ENCODE peak calls at places on chromosomes 16 and 17, in eight cellular contexts. One of them, this sample, is unnamed.

GRCh38 chr17:27889711-27890251 is 3.4 kb downstream of the LYRM9 start:
- DNase-seq in left colon: no peak
- DNase-seq in stimulated activated CD8-positive, alpha-beta memory T cell treated with anti-CD3 and anti-CD28 coated beads, Interleukin-4, amount 100 ng/mL, for 24 hours: no peak
- DNase-seq in cerebellar cortex: no peak
- DNase-seq in kidney glomerular epithelial cell: no peak
- DNase-seq in NCI-H2029: no peak
- DNase-seq in SK-MEL-5: no peak
- DNase-seq in activated naive CD8-positive, alpha-beta T cell treated with anti-CD3 and anti-CD28 coated beads for 36 hours: no peak
- DNase-seq in this sample: no peak

GRCh38 chr17:78997231-78997741 is 12.3 kb downstream of the CANT1 start:
- DNase-seq in kidney glomerular epithelial cell: peak
- DNase-seq in activated naive CD8-positive, alpha-beta T cell treated with anti-CD3 and anti-CD28 coated beads for 36 hours: no peak
- DNase-seq in stimulated activated CD8-positive, alpha-beta memory T cell treated with anti-CD3 and anti-CD28 coated beads, Interleukin-4, amount 100 ng/mL, for 24 hours: no peak
- DNase-seq in left colon: peak
- DNase-seq in NCI-H2029: no peak
- DNase-seq in cerebellar cortex: no peak
- DNase-seq in SK-MEL-5: no peak
- DNase-seq in this sample: no peak

GRCh38 chr17:4433515-4434031 is at the start of gene SPNS3:
- DNase-seq in stimulated activated CD8-positive, alpha-beta memory T cell treated with anti-CD3 and anti-CD28 coated beads, Interleukin-4, amount 100 ng/mL, for 24 hours: peak
- DNase-seq in NCI-H2029: no peak
- DNase-seq in left colon: no peak
- DNase-seq in activated naive CD8-positive, alpha-beta T cell treated with anti-CD3 and anti-CD28 coated beads for 36 hours: peak
- DNase-seq in SK-MEL-5: no peak
- DNase-seq in kidney glomerular epithelial cell: no peak
- DNase-seq in cerebellar cortex: peak
- DNase-seq in this sample: no peak

GRCh38 chr17:80348551-80349436 is 66.2 kb upstream of the ENDOV start:
- DNase-seq in left colon: no peak
- DNase-seq in cerebellar cortex: no peak
- DNase-seq in stimulated activated CD8-positive, alpha-beta memory T cell treated with anti-CD3 and anti-CD28 coated beads, Interleukin-4, amount 100 ng/mL, for 24 hours: no peak
- DNase-seq in activated naive CD8-positive, alpha-beta T cell treated with anti-CD3 and anti-CD28 coated beads for 36 hours: no peak
- DNase-seq in SK-MEL-5: no peak
- DNase-seq in kidney glomerular epithelial cell: no peak
- DNase-seq in NCI-H2029: no peak
- DNase-seq in this sample: no peak

GRCh38 chr17:17820457-17821158 is 16.2 kb downstream of the SREBF1 start:
- DNase-seq in activated naive CD8-positive, alpha-beta T cell treated with anti-CD3 and anti-CD28 coated beads for 36 hours: no peak
- DNase-seq in stimulated activated CD8-positive, alpha-beta memory T cell treated with anti-CD3 and anti-CD28 coated beads, Interleukin-4, amount 100 ng/mL, for 24 hours: no peak
- DNase-seq in NCI-H2029: no peak
- DNase-seq in kidney glomerular epithelial cell: no peak
- DNase-seq in left colon: no peak
- DNase-seq in cerebellar cortex: no peak
- DNase-seq in SK-MEL-5: no peak
- DNase-seq in this sample: no peak

GRCh38 chr16:17412221-17412620 is 58.5 kb downstream of the XYLT1 start:
- DNase-seq in NCI-H2029: no peak
- DNase-seq in stimulated activated CD8-positive, alpha-beta memory T cell treated with anti-CD3 and anti-CD28 coated beads, Interleukin-4, amount 100 ng/mL, for 24 hours: no peak
- DNase-seq in activated naive CD8-positive, alpha-beta T cell treated with anti-CD3 and anti-CD28 coated beads for 36 hours: no peak
- DNase-seq in left colon: no peak
- DNase-seq in cerebellar cortex: no peak
- DNase-seq in kidney glomerular epithelial cell: no peak
- DNase-seq in SK-MEL-5: no peak
- DNase-seq in this sample: no peak

GRCh38 chr17:32142857-32143524 is 689 bp downstream of the RHOT1 start:
- DNase-seq in SK-MEL-5: peak
- DNase-seq in NCI-H2029: peak
- DNase-seq in activated naive CD8-positive, alpha-beta T cell treated with anti-CD3 and anti-CD28 coated beads for 36 hours: peak
- DNase-seq in kidney glomerular epithelial cell: peak
- DNase-seq in stimulated activated CD8-positive, alpha-beta memory T cell treated with anti-CD3 and anti-CD28 coated beads, Interleukin-4, amount 100 ng/mL, for 24 hours: no peak
- DNase-seq in cerebellar cortex: peak
- DNase-seq in left colon: peak
- DNase-seq in this sample: no peak

GRCh38 chr17:72489273-72489641 is 368.4 kb downstream of the SOX9 start:
- DNase-seq in SK-MEL-5: no peak
- DNase-seq in activated naive CD8-positive, alpha-beta T cell treated with anti-CD3 and anti-CD28 coated beads for 36 hours: no peak
- DNase-seq in stimulated activated CD8-positive, alpha-beta memory T cell treated with anti-CD3 and anti-CD28 coated beads, Interleukin-4, amount 100 ng/mL, for 24 hours: no peak
- DNase-seq in kidney glomerular epithelial cell: no peak
- DNase-seq in left colon: no peak
- DNase-seq in NCI-H2029: no peak
- DNase-seq in cerebellar cortex: no peak
- DNase-seq in this sample: no peak

GRCh38 chr16:28321700-28322411 is 29.5 kb downstream of the SBK1 start:
- DNase-seq in cerebellar cortex: peak
- DNase-seq in left colon: no peak
- DNase-seq in NCI-H2029: no peak
- DNase-seq in stimulated activated CD8-positive, alpha-beta memory T cell treated with anti-CD3 and anti-CD28 coated beads, Interleukin-4, amount 100 ng/mL, for 24 hours: peak
- DNase-seq in SK-MEL-5: peak
- DNase-seq in activated naive CD8-positive, alpha-beta T cell treated with anti-CD3 and anti-CD28 coated beads for 36 hours: peak
- DNase-seq in kidney glomerular epithelial cell: no peak
- DNase-seq in this sample: no peak

GRCh38 chr17:77649717-77650211 is 308.7 kb upstream of the TNRC6C start:
- DNase-seq in NCI-H2029: no peak
- DNase-seq in left colon: no peak
- DNase-seq in cerebellar cortex: no peak
- DNase-seq in stimulated activated CD8-positive, alpha-beta memory T cell treated with anti-CD3 and anti-CD28 coated beads, Interleukin-4, amount 100 ng/mL, for 24 hours: no peak
- DNase-seq in activated naive CD8-positive, alpha-beta T cell treated with anti-CD3 and anti-CD28 coated beads for 36 hours: no peak
- DNase-seq in kidney glomerular epithelial cell: no peak
- DNase-seq in SK-MEL-5: peak
- DNase-seq in this sample: peak

GRCh38 chr16:1069154-1069553 is 3.4 kb upstream of the SSTR5 start:
- DNase-seq in cerebellar cortex: no peak
- DNase-seq in left colon: no peak
- DNase-seq in SK-MEL-5: peak
- DNase-seq in stimulated activated CD8-positive, alpha-beta memory T cell treated with anti-CD3 and anti-CD28 coated beads, Interleukin-4, amount 100 ng/mL, for 24 hours: no peak
- DNase-seq in activated naive CD8-positive, alpha-beta T cell treated with anti-CD3 and anti-CD28 coated beads for 36 hours: no peak
- DNase-seq in NCI-H2029: no peak
- DNase-seq in kidney glomerular epithelial cell: no peak
- DNase-seq in this sample: no peak

GRCh38 chr17:50148226-50149098 is 2.0 kb downstream of the PPP1R9B start:
- DNase-seq in SK-MEL-5: no peak
- DNase-seq in left colon: peak
- DNase-seq in cerebellar cortex: no peak
- DNase-seq in stimulated activated CD8-positive, alpha-beta memory T cell treated with anti-CD3 and anti-CD28 coated beads, Interleukin-4, amount 100 ng/mL, for 24 hours: peak
- DNase-seq in kidney glomerular epithelial cell: peak
- DNase-seq in activated naive CD8-positive, alpha-beta T cell treated with anti-CD3 and anti-CD28 coated beads for 36 hours: peak
- DNase-seq in NCI-H2029: no peak
- DNase-seq in this sample: no peak

GRCh38 chr16:86578056-86578455 is 293 bp upstream of the FOXL1 start:
- DNase-seq in NCI-H2029: no peak
- DNase-seq in stimulated activated CD8-positive, alpha-beta memory T cell treated with anti-CD3 and anti-CD28 coated beads, Interleukin-4, amount 100 ng/mL, for 24 hours: no peak
- DNase-seq in kidney glomerular epithelial cell: peak
- DNase-seq in SK-MEL-5: no peak
- DNase-seq in left colon: no peak
- DNase-seq in cerebellar cortex: no peak
- DNase-seq in activated naive CD8-positive, alpha-beta T cell treated with anti-CD3 and anti-CD28 coated beads for 36 hours: no peak
- DNase-seq in this sample: no peak

GRCh38 chr16:73232555-73233422 is 184.9 kb upstream of the ZFHX3 start:
- DNase-seq in NCI-H2029: no peak
- DNase-seq in activated naive CD8-positive, alpha-beta T cell treated with anti-CD3 and anti-CD28 coated beads for 36 hours: no peak
- DNase-seq in kidney glomerular epithelial cell: peak
- DNase-seq in cerebellar cortex: peak
- DNase-seq in stimulated activated CD8-positive, alpha-beta memory T cell treated with anti-CD3 and anti-CD28 coated beads, Interleukin-4, amount 100 ng/mL, for 24 hours: no peak
- DNase-seq in SK-MEL-5: peak
- DNase-seq in left colon: no peak
- DNase-seq in this sample: peak

GRCh38 chr16:26976913-26977312 is 89.8 kb upstream of the C16orf82 start:
- DNase-seq in kidney glomerular epithelial cell: no peak
- DNase-seq in left colon: no peak
- DNase-seq in cerebellar cortex: no peak
- DNase-seq in activated naive CD8-positive, alpha-beta T cell treated with anti-CD3 and anti-CD28 coated beads for 36 hours: no peak
- DNase-seq in stimulated activated CD8-positive, alpha-beta memory T cell treated with anti-CD3 and anti-CD28 coated beads, Interleukin-4, amount 100 ng/mL, for 24 hours: no peak
- DNase-seq in NCI-H2029: no peak
- DNase-seq in SK-MEL-5: no peak
- DNase-seq in this sample: no peak

GRCh38 chr17:79648181-79648831 is 37.5 kb upstream of the RBFOX3 start:
- DNase-seq in cerebellar cortex: no peak
- DNase-seq in NCI-H2029: no peak
- DNase-seq in left colon: peak
- DNase-seq in SK-MEL-5: no peak
- DNase-seq in activated naive CD8-positive, alpha-beta T cell treated with anti-CD3 and anti-CD28 coated beads for 36 hours: no peak
- DNase-seq in kidney glomerular epithelial cell: no peak
- DNase-seq in stimulated activated CD8-positive, alpha-beta memory T cell treated with anti-CD3 and anti-CD28 coated beads, Interleukin-4, amount 100 ng/mL, for 24 hours: no peak
- DNase-seq in this sample: no peak

GRCh38 chr16:74450236-74450635 is 29.0 kb upstream of the CLEC18B start:
- DNase-seq in activated naive CD8-positive, alpha-beta T cell treated with anti-CD3 and anti-CD28 coated beads for 36 hours: no peak
- DNase-seq in cerebellar cortex: no peak
- DNase-seq in left colon: no peak
- DNase-seq in SK-MEL-5: no peak
- DNase-seq in stimulated activated CD8-positive, alpha-beta memory T cell treated with anti-CD3 and anti-CD28 coated beads, Interleukin-4, amount 100 ng/mL, for 24 hours: no peak
- DNase-seq in kidney glomerular epithelial cell: no peak
- DNase-seq in NCI-H2029: no peak
- DNase-seq in this sample: peak

GRCh38 chr17:57496382-57496781 is 240.1 kb downstream of the MSI2 start:
- DNase-seq in activated naive CD8-positive, alpha-beta T cell treated with anti-CD3 and anti-CD28 coated beads for 36 hours: no peak
- DNase-seq in kidney glomerular epithelial cell: no peak
- DNase-seq in left colon: no peak
- DNase-seq in SK-MEL-5: no peak
- DNase-seq in NCI-H2029: no peak
- DNase-seq in stimulated activated CD8-positive, alpha-beta memory T cell treated with anti-CD3 and anti-CD28 coated beads, Interleukin-4, amount 100 ng/mL, for 24 hours: no peak
- DNase-seq in cerebellar cortex: no peak
- DNase-seq in this sample: no peak

GRCh38 chr16:3274490-3274889 is 8.8 kb upstream of the ZNF263 start:
- DNase-seq in stimulated activated CD8-positive, alpha-beta memory T cell treated with anti-CD3 and anti-CD28 coated beads, Interleukin-4, amount 100 ng/mL, for 24 hours: no peak
- DNase-seq in cerebellar cortex: peak
- DNase-seq in left colon: no peak
- DNase-seq in NCI-H2029: no peak
- DNase-seq in activated naive CD8-positive, alpha-beta T cell treated with anti-CD3 and anti-CD28 coated beads for 36 hours: no peak
- DNase-seq in SK-MEL-5: peak
- DNase-seq in kidney glomerular epithelial cell: no peak
- DNase-seq in this sample: no peak

GRCh38 chr16:64865037-64865696 is 256.7 kb downstream of the CDH11 start:
- DNase-seq in stimulated activated CD8-positive, alpha-beta memory T cell treated with anti-CD3 and anti-CD28 coated beads, Interleukin-4, amount 100 ng/mL, for 24 hours: no peak
- DNase-seq in SK-MEL-5: no peak
- DNase-seq in kidney glomerular epithelial cell: no peak
- DNase-seq in activated naive CD8-positive, alpha-beta T cell treated with anti-CD3 and anti-CD28 coated beads for 36 hours: no peak
- DNase-seq in NCI-H2029: no peak
- DNase-seq in cerebellar cortex: no peak
- DNase-seq in left colon: no peak
- DNase-seq in this sample: no peak

GRCh38 chr17:49054342-49055092 is 57.3 kb downstream of the IGF2BP1 start:
- DNase-seq in left colon: no peak
- DNase-seq in NCI-H2029: no peak
- DNase-seq in stimulated activated CD8-positive, alpha-beta memory T cell treated with anti-CD3 and anti-CD28 coated beads, Interleukin-4, amount 100 ng/mL, for 24 hours: no peak
- DNase-seq in cerebellar cortex: no peak
- DNase-seq in kidney glomerular epithelial cell: no peak
- DNase-seq in activated naive CD8-positive, alpha-beta T cell treated with anti-CD3 and anti-CD28 coated beads for 36 hours: no peak
- DNase-seq in SK-MEL-5: no peak
- DNase-seq in this sample: no peak

GRCh38 chr17:29568331-29569244 is at the start of gene TP53I13:
- DNase-seq in cerebellar cortex: peak
- DNase-seq in SK-MEL-5: peak
- DNase-seq in NCI-H2029: peak
- DNase-seq in stimulated activated CD8-positive, alpha-beta memory T cell treated with anti-CD3 and anti-CD28 coated beads, Interleukin-4, amount 100 ng/mL, for 24 hours: peak
- DNase-seq in kidney glomerular epithelial cell: peak
- DNase-seq in left colon: peak
- DNase-seq in activated naive CD8-positive, alpha-beta T cell treated with anti-CD3 and anti-CD28 coated beads for 36 hours: peak
- DNase-seq in this sample: no peak

GRCh38 chr16:10824111-10824893 is 5.7 kb upstream of the TVP23A start:
- DNase-seq in stimulated activated CD8-positive, alpha-beta memory T cell treated with anti-CD3 and anti-CD28 coated beads, Interleukin-4, amount 100 ng/mL, for 24 hours: no peak
- DNase-seq in SK-MEL-5: no peak
- DNase-seq in kidney glomerular epithelial cell: no peak
- DNase-seq in NCI-H2029: no peak
- DNase-seq in cerebellar cortex: no peak
- DNase-seq in activated naive CD8-positive, alpha-beta T cell treated with anti-CD3 and anti-CD28 coated beads for 36 hours: no peak
- DNase-seq in left colon: no peak
- DNase-seq in this sample: no peak

GRCh38 chr16:73125860-73126259 is 77.9 kb upstream of the ZFHX3 start:
- DNase-seq in SK-MEL-5: no peak
- DNase-seq in stimulated activated CD8-positive, alpha-beta memory T cell treated with anti-CD3 and anti-CD28 coated beads, Interleukin-4, amount 100 ng/mL, for 24 hours: no peak
- DNase-seq in kidney glomerular epithelial cell: no peak
- DNase-seq in left colon: no peak
- DNase-seq in cerebellar cortex: no peak
- DNase-seq in activated naive CD8-positive, alpha-beta T cell treated with anti-CD3 and anti-CD28 coated beads for 36 hours: no peak
- DNase-seq in NCI-H2029: no peak
- DNase-seq in this sample: no peak

GRCh38 chr17:82315703-82316358 is 1.6 kb downstream of the CD7 start:
- DNase-seq in cerebellar cortex: no peak
- DNase-seq in left colon: no peak
- DNase-seq in SK-MEL-5: no peak
- DNase-seq in activated naive CD8-positive, alpha-beta T cell treated with anti-CD3 and anti-CD28 coated beads for 36 hours: peak
- DNase-seq in NCI-H2029: no peak
- DNase-seq in stimulated activated CD8-positive, alpha-beta memory T cell treated with anti-CD3 and anti-CD28 coated beads, Interleukin-4, amount 100 ng/mL, for 24 hours: no peak
- DNase-seq in kidney glomerular epithelial cell: no peak
- DNase-seq in this sample: no peak

GRCh38 chr17:4542003-4542725 is 13.0 kb downstream of the MYBBP1A start:
- DNase-seq in kidney glomerular epithelial cell: no peak
- DNase-seq in SK-MEL-5: no peak
- DNase-seq in cerebellar cortex: no peak
- DNase-seq in activated naive CD8-positive, alpha-beta T cell treated with anti-CD3 and anti-CD28 coated beads for 36 hours: no peak
- DNase-seq in stimulated activated CD8-positive, alpha-beta memory T cell treated with anti-CD3 and anti-CD28 coated beads, Interleukin-4, amount 100 ng/mL, for 24 hours: no peak
- DNase-seq in left colon: no peak
- DNase-seq in NCI-H2029: no peak
- DNase-seq in this sample: no peak

GRCh38 chr17:27078296-27078695 is 215.6 kb upstream of the WSB1 start:
- DNase-seq in stimulated activated CD8-positive, alpha-beta memory T cell treated with anti-CD3 and anti-CD28 coated beads, Interleukin-4, amount 100 ng/mL, for 24 hours: no peak
- DNase-seq in NCI-H2029: no peak
- DNase-seq in left colon: no peak
- DNase-seq in kidney glomerular epithelial cell: no peak
- DNase-seq in cerebellar cortex: no peak
- DNase-seq in SK-MEL-5: no peak
- DNase-seq in activated naive CD8-positive, alpha-beta T cell treated with anti-CD3 and anti-CD28 coated beads for 36 hours: no peak
- DNase-seq in this sample: no peak

GRCh38 chr16:31428638-31429247 is 583 bp upstream of the COX6A2 start:
- DNase-seq in left colon: no peak
- DNase-seq in stimulated activated CD8-positive, alpha-beta memory T cell treated with anti-CD3 and anti-CD28 coated beads, Interleukin-4, amount 100 ng/mL, for 24 hours: no peak
- DNase-seq in activated naive CD8-positive, alpha-beta T cell treated with anti-CD3 and anti-CD28 coated beads for 36 hours: no peak
- DNase-seq in cerebellar cortex: peak
- DNase-seq in NCI-H2029: no peak
- DNase-seq in SK-MEL-5: no peak
- DNase-seq in kidney glomerular epithelial cell: no peak
- DNase-seq in this sample: no peak

GRCh38 chr17:8825802-8826201 is 26.6 kb upstream of the MFSD6L start:
- DNase-seq in left colon: no peak
- DNase-seq in cerebellar cortex: no peak
- DNase-seq in kidney glomerular epithelial cell: no peak
- DNase-seq in activated naive CD8-positive, alpha-beta T cell treated with anti-CD3 and anti-CD28 coated beads for 36 hours: no peak
- DNase-seq in NCI-H2029: no peak
- DNase-seq in stimulated activated CD8-positive, alpha-beta memory T cell treated with anti-CD3 and anti-CD28 coated beads, Interleukin-4, amount 100 ng/mL, for 24 hours: no peak
- DNase-seq in SK-MEL-5: no peak
- DNase-seq in this sample: no peak

GRCh38 chr16:52090080-52090479 is 456.9 kb downstream of the TOX3 start:
- DNase-seq in stimulated activated CD8-positive, alpha-beta memory T cell treated with anti-CD3 and anti-CD28 coated beads, Interleukin-4, amount 100 ng/mL, for 24 hours: no peak
- DNase-seq in left colon: no peak
- DNase-seq in activated naive CD8-positive, alpha-beta T cell treated with anti-CD3 and anti-CD28 coated beads for 36 hours: no peak
- DNase-seq in cerebellar cortex: no peak
- DNase-seq in NCI-H2029: no peak
- DNase-seq in kidney glomerular epithelial cell: peak
- DNase-seq in SK-MEL-5: no peak
- DNase-seq in this sample: peak

GRCh38 chr16:86899757-86900156 is 321.4 kb downstream of the FOXL1 start:
- DNase-seq in kidney glomerular epithelial cell: no peak
- DNase-seq in left colon: no peak
- DNase-seq in activated naive CD8-positive, alpha-beta T cell treated with anti-CD3 and anti-CD28 coated beads for 36 hours: no peak
- DNase-seq in SK-MEL-5: no peak
- DNase-seq in stimulated activated CD8-positive, alpha-beta memory T cell treated with anti-CD3 and anti-CD28 coated beads, Interleukin-4, amount 100 ng/mL, for 24 hours: no peak
- DNase-seq in cerebellar cortex: no peak
- DNase-seq in NCI-H2029: no peak
- DNase-seq in this sample: no peak